ENCODE peak calls at places on chromosomes 16 and 17, in six cellular contexts. P is HCT116, M is HEK293T, Q is H1, A is WTC11, D is K562. Z is an unnamed sample.

GRCh38 chr16:19645557-19645981 is 72.5 kb downstream of the KNOP1 start:
- DNase-seq in Q (peak), M (no peak), P (no peak), A (no peak), D (no peak), Z (no peak)

GRCh38 chr17:76924345-76925332 is 56.4 kb downstream of the MGAT5B start:
- DNase-seq in Q (no peak), M (no peak), D (no peak), A (no peak), P (no peak), Z (no peak)

GRCh38 chr17:49887086-49887743 is 39.3 kb upstream of the TAC4 start:
- DNase-seq in D (no peak), A (peak), M (no peak), P (peak), Q (no peak), Z (no peak)

GRCh38 chr16:4005281-4005680 is 111.0 kb downstream of the ADCY9 start:
- DNase-seq in D (no peak), Q (no peak), P (no peak), A (no peak), M (no peak), Z (no peak)

GRCh38 chr17:83099570-83100181 is 20.3 kb downstream of the METRNL start:
- DNase-seq in P (no peak), D (no peak), Q (no peak), M (no peak), A (no peak), Z (no peak)

GRCh38 chr17:4261452-4261851 is 2.3 kb downstream of the ANKFY1 start:
- DNase-seq in P (no peak), A (no peak), D (no peak), Q (no peak), M (no peak), Z (no peak)

GRCh38 chr16:25257956-25258855 is 561 bp upstream of the ZKSCAN2 start:
- DNase-seq in P (peak), Q (peak), M (peak), D (peak), A (peak), Z (peak)

GRCh38 chr16:75754126-75754525 is 27.8 kb upstream of the CPHXL start:
- DNase-seq in A (no peak), M (no peak), P (no peak), D (no peak), Q (no peak), Z (no peak)

GRCh38 chr16:12178251-12178990 is 201.9 kb downstream of the SNX29 start:
- DNase-seq in P (no peak), A (no peak), M (no peak), Q (no peak), D (no peak), Z (no peak)

GRCh38 chr16:49330562-49331201 is 42.9 kb upstream of the C16orf78 start:
- DNase-seq in A (no peak), Q (no peak), P (no peak), D (no peak), M (no peak), Z (no peak)

GRCh38 chr16:12063004-12063395 is 86.5 kb downstream of the SNX29 start:
- DNase-seq in Q (no peak), P (no peak), M (no peak), A (no peak), D (no peak), Z (no peak)

GRCh38 chr17:8117980-8118768 is at the start of gene ALOXE3:
- DNase-seq in P (peak), M (no peak), Q (peak), A (peak), D (peak), Z (no peak)

GRCh38 chr17:12967962-12968361 is 49.9 kb downstream of the ELAC2 start:
- DNase-seq in A (no peak), D (no peak), P (no peak), Q (no peak), M (no peak), Z (no peak)

GRCh38 chr17:72665841-72666518 is 426.5 kb downstream of the SLC39A11 start:
- DNase-seq in P (no peak), M (no peak), Q (no peak), A (no peak), D (no peak), Z (no peak)

GRCh38 chr16:50024207-50024606 is 818 bp upstream of the CNEP1R1 start:
- DNase-seq in D (no peak), M (no peak), A (no peak), Q (no peak), P (no peak), Z (no peak)

GRCh38 chr17:10757067-10757466 is 27.2 kb upstream of the TMEM220 start:
- DNase-seq in P (no peak), D (no peak), M (no peak), Q (no peak), A (no peak), Z (no peak)

GRCh38 chr17:43401293-43401692 is 2.5 kb downstream of the ARL4D start:
- DNase-seq in Q (no peak), D (no peak), P (no peak), M (no peak), A (no peak), Z (no peak)

GRCh38 chr17:16820161-16820877 is 130.3 kb downstream of the CCDC144A start:
- DNase-seq in D (no peak), M (no peak), A (no peak), P (no peak), Q (no peak), Z (no peak)

GRCh38 chr17:63516910-63517824 is 6.0 kb upstream of the KCNH6 start:
- DNase-seq in P (peak), A (no peak), Q (no peak), D (no peak), M (no peak), Z (peak)

GRCh38 chr16:68503334-68503733 is 35.8 kb upstream of the ZFP90 start:
- DNase-seq in D (no peak), M (no peak), P (no peak), Q (no peak), A (no peak), Z (no peak)
- TF ChIP-seq SP1 in D (no peak), M (no peak), P (no peak), Q (no peak), A (no peak), Z (no peak)

GRCh38 chr17:602436-602835 is 112.2 kb downstream of the VPS53 start:
- DNase-seq in M (no peak), D (no peak), Q (no peak), A (no peak), P (no peak), Z (no peak)
- TF ChIP-seq SP1 in M (no peak), D (no peak), Q (no peak), A (no peak), P (no peak), Z (no peak)

GRCh38 chr17:57552114-57552601 is 192.9 kb downstream of the CCDC182 start:
- DNase-seq in D (peak), P (no peak), A (peak), Q (peak), M (peak), Z (no peak)
- TF ChIP-seq SP1 in D (no peak), P (no peak), A (no peak), Q (no peak), M (no peak), Z (no peak)

GRCh38 chr17:27428781-27429505 is 27.3 kb upstream of the KSR1 start:
- DNase-seq in D (no peak), A (no peak), Q (no peak), P (no peak), M (no peak), Z (no peak)

GRCh38 chr17:27424516-27424915 is 31.7 kb upstream of the KSR1 start:
- DNase-seq in M (no peak), A (no peak), Q (no peak), P (no peak), D (no peak), Z (no peak)

GRCh38 chr17:27424941-27425340 is 31.3 kb upstream of the KSR1 start:
- DNase-seq in Q (no peak), D (no peak), P (no peak), M (no peak), A (no peak), Z (no peak)

GRCh38 chr17:27423651-27424050 is 32.6 kb upstream of the KSR1 start:
- DNase-seq in P (no peak), D (no peak), A (no peak), Q (no peak), M (no peak), Z (no peak)

GRCh38 chr17:27425991-27426390 is 30.3 kb upstream of the KSR1 start:
- DNase-seq in M (no peak), D (no peak), P (no peak), Q (no peak), A (no peak), Z (no peak)
- TF ChIP-seq SP1 in M (no peak), D (no peak), P (no peak), Q (no peak), A (no peak), Z (no peak)

DNA sequence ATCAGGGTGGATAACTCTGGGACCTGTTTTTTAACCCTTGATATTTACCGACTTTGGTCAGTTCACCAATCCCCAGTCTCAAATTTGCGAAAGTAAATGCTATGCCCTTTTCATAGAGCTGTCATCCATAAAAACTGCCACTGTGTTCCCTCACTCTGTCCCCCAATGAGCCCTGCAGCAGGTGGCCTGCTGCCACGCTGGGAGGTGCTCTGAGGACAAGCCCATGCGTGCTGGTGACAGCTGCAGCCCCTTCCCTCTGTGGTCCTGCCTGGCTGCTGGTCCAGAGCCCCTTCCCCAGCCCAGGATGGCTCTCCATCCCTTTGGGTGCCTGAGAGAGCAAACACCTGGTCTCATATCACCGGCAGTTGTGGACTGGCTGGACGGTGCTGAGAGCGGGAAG is 28.1 kb upstream of the RPTOR start:
- DNase-seq in A (no peak), Q (no peak), P (no peak), D (no peak), M (no peak), Z (no peak)
- TF ChIP-seq SP1 in A (no peak), Q (no peak), P (no peak), D (no peak), M (no peak), Z (no peak)

GRCh38 chr16:71930013-71930563 is 34.8 kb downstream of the IST1 start:
- DNase-seq in M (no peak), D (no peak), Q (no peak), P (no peak), A (no peak), Z (no peak)

GRCh38 chr16:71924710-71925109 is 29.4 kb downstream of the IST1 start:
- DNase-seq in D (no peak), P (no peak), Q (no peak), M (no peak), A (no peak), Z (no peak)

GRCh38 chr16:71927787-71928186 is 32.5 kb downstream of the IST1 start:
- DNase-seq in Q (no peak), D (no peak), M (no peak), A (no peak), P (no peak), Z (no peak)

GRCh38 chr16:71929048-71929447 is 33.7 kb downstream of the IST1 start:
- DNase-seq in P (no peak), D (no peak), Q (no peak), M (no peak), A (no peak), Z (no peak)

GRCh38 chr16:71927383-71927782 is 32.1 kb downstream of the IST1 start:
- DNase-seq in A (no peak), M (no peak), D (no peak), Q (no peak), P (peak), Z (no peak)
- TF ChIP-seq SP1 in A (no peak), M (no peak), D (no peak), Q (no peak), P (no peak), Z (no peak)

DNA sequence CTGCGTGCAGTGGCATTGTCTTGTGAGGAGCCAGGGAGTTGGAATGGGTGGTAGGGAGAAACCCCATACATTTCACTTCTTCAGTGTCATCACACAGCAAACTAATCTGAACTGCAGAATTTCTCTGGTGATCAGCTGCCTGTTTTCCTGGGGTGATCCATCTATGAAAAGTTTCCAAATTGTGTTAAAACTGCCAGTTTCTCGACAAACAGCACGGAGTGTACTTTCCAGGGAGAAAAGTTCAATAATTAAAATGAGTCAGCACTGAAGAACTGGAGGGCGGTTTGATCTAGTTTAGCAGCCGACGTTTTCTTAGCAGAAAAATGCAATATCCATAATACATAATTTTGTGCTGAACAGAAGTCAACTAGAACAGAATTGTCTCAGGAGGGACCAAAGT is 448.6 kb downstream of the CA10 start:
- DNase-seq in D (no peak), A (no peak), P (no peak), Q (no peak), M (no peak), Z (no peak)
- TF ChIP-seq SP1 in D (no peak), A (no peak), P (no peak), Q (no peak), M (no peak), Z (no peak)

GRCh38 chr17:75645889-75646625 is 12.8 kb downstream of the SMIM5 start:
- DNase-seq in P (peak), Q (peak), M (no peak), A (no peak), D (no peak), Z (peak)
- TF ChIP-seq SP1 in P (peak), Q (no peak), M (no peak), A (no peak), D (no peak), Z (no peak)

GRCh38 chr17:6654816-6655731 is 3.5 kb downstream of the C17orf100 start:
- DNase-seq in D (no peak), A (peak), P (no peak), Q (peak), M (no peak), Z (no peak)
- TF ChIP-seq SP1 in D (no peak), A (no peak), P (no peak), Q (no peak), M (no peak), Z (no peak)

GRCh38 chr17:21382560-21383495 is 6.7 kb downstream of the KCNJ12 start:
- DNase-seq in P (no peak), D (no peak), A (no peak), Q (no peak), M (no peak), Z (no peak)

GRCh38 chr17:21379080-21379711 is 3.0 kb downstream of the KCNJ12 start:
- DNase-seq in P (no peak), A (no peak), M (no peak), Q (no peak), D (no peak), Z (no peak)

GRCh38 chr17:21378553-21378952 is 2.4 kb downstream of the KCNJ12 start:
- DNase-seq in M (no peak), P (no peak), D (peak), Q (peak), A (peak), Z (no peak)

GRCh38 chr17:21381076-21381706 is 5.0 kb downstream of the KCNJ12 start:
- DNase-seq in M (no peak), Q (no peak), P (no peak), D (no peak), A (no peak), Z (no peak)

DNA sequence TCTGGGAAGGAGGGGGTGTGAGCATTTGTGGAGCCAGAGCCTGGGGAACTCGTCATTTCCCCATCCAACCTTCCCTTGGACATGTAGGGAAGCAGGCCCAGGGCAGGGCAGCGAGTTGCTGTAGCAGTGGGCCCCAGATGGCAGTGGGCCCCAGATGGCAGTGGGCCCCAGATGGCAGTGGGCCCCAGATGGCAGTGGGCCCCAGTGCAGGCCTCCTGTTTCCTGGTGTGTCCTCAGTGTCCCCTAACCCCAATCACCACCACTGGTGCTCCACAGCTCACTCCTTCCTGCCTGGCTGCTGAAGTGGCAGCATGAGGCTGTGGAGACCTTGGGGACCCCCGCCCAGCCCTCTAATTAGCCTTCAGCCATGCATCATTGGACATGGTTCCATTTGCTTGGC is 4.5 kb downstream of the KCNJ12 start:
- DNase-seq in A (no peak), M (no peak), D (no peak), Q (no peak), P (no peak), Z (no peak)
- TF ChIP-seq SP1 in A (no peak), M (no peak), D (no peak), Q (no peak), P (no peak), Z (no peak)